ENCODE peak calls at places on chromosome 21, in nine cellular contexts. J is osteocyte; C is hepatic stellate cell; T is activated CD8-positive, alpha-beta memory T cell treated with anti-CD3 and anti-CD28 coated beads for 4 hours; E is Caco-2; N is heart left ventricle; K is T-cell; H is kidney glomerular epithelial cell; L is ACHN. S is an unnamed sample.

GRCh38 chr21:14863745-14864210 is 201.0 kb downstream of the NRIP1 start:
- DNase-seq in K (no peak), C (no peak), T (no peak), J (no peak), L (no peak), N (no peak), E (no peak), H (no peak), S (no peak)

GRCh38 chr21:31850886-31851285 is 21.9 kb upstream of the HUNK start:
- DNase-seq in N (no peak), L (no peak), C (no peak), H (no peak), E (no peak), K (no peak), J (peak), T (no peak), S (no peak)

GRCh38 chr21:33232640-33233039 is 2.9 kb downstream of the IFNAR2 start:
- DNase-seq in E (no peak), J (no peak), T (no peak), C (no peak), K (no peak), N (no peak), L (no peak), H (no peak), S (no peak)

GRCh38 chr21:44701023-44701400 is 4.0 kb downstream of the KRTAP10-12 start:
- DNase-seq in J (peak), L (no peak), N (no peak), C (no peak), T (no peak), H (no peak), E (no peak), K (no peak), S (no peak)

GRCh38 chr21:33775100-33775828 is 133.0 kb downstream of the ITSN1 start:
- DNase-seq in E (no peak), C (no peak), J (no peak), L (no peak), N (no peak), T (no peak), K (no peak), H (no peak), S (no peak)

GRCh38 chr21:31732538-31732864 is 583 bp upstream of the SCAF4 start:
- DNase-seq in H (no peak), T (no peak), C (no peak), E (no peak), K (no peak), J (no peak), N (no peak), L (no peak), S (no peak)

GRCh38 chr21:27315373-27315772 is 348.5 kb upstream of the ADAMTS5 start:
- DNase-seq in N (no peak), L (no peak), C (no peak), E (no peak), K (no peak), T (no peak), J (no peak), H (no peak), S (no peak)

GRCh38 chr21:41478319-41479177 is 29.4 kb downstream of the TMPRSS2 start:
- DNase-seq in T (no peak), H (no peak), J (no peak), N (no peak), C (no peak), L (no peak), K (no peak), E (peak), S (no peak)

GRCh38 chr21:21715286-21715969 is 717.2 kb downstream of the NCAM2 start:
- DNase-seq in K (no peak), T (no peak), H (no peak), N (no peak), L (peak), C (no peak), E (no peak), J (no peak), S (peak)

GRCh38 chr21:43904316-43904925 is 39.4 kb downstream of the AGPAT3 start:
- DNase-seq in J (no peak), L (no peak), E (no peak), C (no peak), T (no peak), N (no peak), H (no peak), K (no peak), S (no peak)

GRCh38 chr21:26148834-26149354 is 21.7 kb downstream of the APP start:
- DNase-seq in E (no peak), H (peak), C (peak), T (no peak), J (no peak), N (no peak), L (peak), K (no peak), S (no peak)

GRCh38 chr21:46385846-46386725 is 62.1 kb downstream of the PCNT start:
- DNase-seq in C (no peak), H (no peak), E (no peak), N (no peak), J (no peak), L (no peak), K (no peak), T (no peak), S (no peak)